ENCODE peak calls at places on chromosomes 3 and 15, in nine cellular contexts. E, S, T, C, I, V, A, U and D are unnamed samples.
A peak's percentile ranks its signal among the peaks of the same experiment; 100 is the strongest.

GRCh38 chr3:23017800-23018199 is 185.3 kb upstream of the UBE2E2 start:
- DNase-seq in E (no peak), S (peak; percentile 85), T (peak; percentile 19), C (no peak), I (no peak), V (no peak), A (no peak), U (no peak), D (no peak)

GRCh38 chr3:19734453-19734852 is 199.6 kb downstream of the EFHB start:
- DNase-seq in E (no peak), S (no peak), T (no peak), C (no peak), I (no peak), V (no peak), A (no peak), U (no peak), D (no peak)

GRCh38 chr3:22862111-22862510 is 341.0 kb upstream of the UBE2E2 start:
- DNase-seq in E (no peak), S (no peak), T (no peak), C (no peak), I (no peak), V (no peak), A (no peak), U (no peak), D (no peak)

GRCh38 chr15:59999064-59999377 is 5.1 kb upstream of the FOXB1 start:
- DNase-seq in E (no peak), S (no peak), T (no peak), C (no peak), I (no peak), V (no peak), A (no peak), U (no peak), D (no peak)

GRCh38 chr3:13016726-13017255 is 56.4 kb downstream of the IQSEC1 start:
- DNase-seq in E (no peak), S (no peak), T (no peak), C (no peak), I (no peak), V (no peak), A (no peak), U (no peak), D (no peak)

GRCh38 chr3:184808021-184808420 is 3.9 kb upstream of the VPS8 start:
- DNase-seq in E (no peak), S (no peak), T (peak; percentile 26), C (no peak), I (no peak), V (no peak), A (no peak), U (no peak), D (no peak)

GRCh38 chr15:88448991-88449461 is 18.2 kb downstream of the MRPL46 start:
- DNase-seq in E (no peak), S (no peak), T (no peak), C (no peak), I (no peak), V (no peak), A (no peak), U (no peak), D (no peak)

GRCh38 chr15:75532413-75533250 is 46.5 kb downstream of the PTPN9 start:
- DNase-seq in E (peak; percentile 76), S (peak; percentile 51), T (peak; percentile 52), C (no peak), I (peak; percentile 77), V (peak; percentile 69), A (no peak), U (no peak), D (no peak)

GRCh38 chr3:150743508-150743907 is 19.5 kb downstream of the SIAH2 start:
- DNase-seq in E (no peak), S (peak; percentile 90), T (no peak), C (no peak), I (no peak), V (no peak), A (no peak), U (no peak), D (no peak)

GRCh38 chr3:101780661-101781060 is 1.6 kb downstream of the NXPE3 start:
- DNase-seq in E (no peak), S (peak; percentile 76), T (peak; percentile 56), C (no peak), I (peak; percentile 31), V (no peak), A (no peak), U (peak; percentile 26), D (no peak)